ENCODE peak calls at places on chromosome 16, in four cellular contexts. One of them, this sample, is unnamed.

GRCh38 chr16:70708381-70709253 is 22.8 kb upstream of the MTSS2 start:
- DNase-seq in esophagus squamous epithelium: no peak
- DNase-seq in effector memory CD4-positive, alpha-beta T cell: no peak
- DNase-seq in stimulated activated CD8-positive, alpha-beta memory T cell treated with anti-CD3 and anti-CD28 coated beads, Interleukin-4, amount 100 ng/mL, for 1 hour: no peak
- DNase-seq in this sample: no peak

GRCh38 chr16:12062343-12063003 is 85.9 kb downstream of the SNX29 start:
- DNase-seq in effector memory CD4-positive, alpha-beta T cell: no peak
- DNase-seq in esophagus squamous epithelium: peak
- DNase-seq in stimulated activated CD8-positive, alpha-beta memory T cell treated with anti-CD3 and anti-CD28 coated beads, Interleukin-4, amount 100 ng/mL, for 1 hour: no peak
- DNase-seq in this sample: peak

GRCh38 chr16:83813818-83814653 is 6.3 kb downstream of the HSBP1 start:
- DNase-seq in effector memory CD4-positive, alpha-beta T cell: no peak
- DNase-seq in esophagus squamous epithelium: no peak
- DNase-seq in stimulated activated CD8-positive, alpha-beta memory T cell treated with anti-CD3 and anti-CD28 coated beads, Interleukin-4, amount 100 ng/mL, for 1 hour: no peak
- DNase-seq in this sample: peak

GRCh38 chr16:31131841-31132271 is 3.7 kb downstream of the PRSS8 start:
- DNase-seq in stimulated activated CD8-positive, alpha-beta memory T cell treated with anti-CD3 and anti-CD28 coated beads, Interleukin-4, amount 100 ng/mL, for 1 hour: no peak
- DNase-seq in effector memory CD4-positive, alpha-beta T cell: no peak
- DNase-seq in esophagus squamous epithelium: no peak
- DNase-seq in this sample: no peak

GRCh38 chr16:1034230-1035065 is 38.1 kb upstream of the SSTR5 start:
- DNase-seq in effector memory CD4-positive, alpha-beta T cell: no peak
- DNase-seq in esophagus squamous epithelium: no peak
- DNase-seq in stimulated activated CD8-positive, alpha-beta memory T cell treated with anti-CD3 and anti-CD28 coated beads, Interleukin-4, amount 100 ng/mL, for 1 hour: no peak
- DNase-seq in this sample: no peak

GRCh38 chr16:88747588-88748301 is 37.3 kb downstream of the PIEZO1 start:
- DNase-seq in stimulated activated CD8-positive, alpha-beta memory T cell treated with anti-CD3 and anti-CD28 coated beads, Interleukin-4, amount 100 ng/mL, for 1 hour: no peak
- DNase-seq in esophagus squamous epithelium: no peak
- DNase-seq in effector memory CD4-positive, alpha-beta T cell: no peak
- DNase-seq in this sample: peak

GRCh38 chr16:57616241-57616640 is 12.2 kb upstream of the ADGRG1 start:
- DNase-seq in esophagus squamous epithelium: no peak
- DNase-seq in effector memory CD4-positive, alpha-beta T cell: no peak
- DNase-seq in stimulated activated CD8-positive, alpha-beta memory T cell treated with anti-CD3 and anti-CD28 coated beads, Interleukin-4, amount 100 ng/mL, for 1 hour: no peak
- DNase-seq in this sample: no peak

GRCh38 chr16:89150981-89151380 is 20.6 kb upstream of the CDH15 start:
- DNase-seq in effector memory CD4-positive, alpha-beta T cell: no peak
- DNase-seq in esophagus squamous epithelium: no peak
- DNase-seq in stimulated activated CD8-positive, alpha-beta memory T cell treated with anti-CD3 and anti-CD28 coated beads, Interleukin-4, amount 100 ng/mL, for 1 hour: no peak
- DNase-seq in this sample: no peak

GRCh38 chr16:15907863-15908478 is 19.6 kb upstream of the CEP20 start:
- DNase-seq in stimulated activated CD8-positive, alpha-beta memory T cell treated with anti-CD3 and anti-CD28 coated beads, Interleukin-4, amount 100 ng/mL, for 1 hour: no peak
- DNase-seq in esophagus squamous epithelium: no peak
- DNase-seq in effector memory CD4-positive, alpha-beta T cell: no peak
- DNase-seq in this sample: peak

GRCh38 chr16:74296120-74296464 is 522 bp upstream of the PSMD7 start:
- DNase-seq in effector memory CD4-positive, alpha-beta T cell: no peak
- DNase-seq in stimulated activated CD8-positive, alpha-beta memory T cell treated with anti-CD3 and anti-CD28 coated beads, Interleukin-4, amount 100 ng/mL, for 1 hour: no peak
- DNase-seq in esophagus squamous epithelium: no peak
- DNase-seq in this sample: no peak

GRCh38 chr16:81445926-81446317 is 1.3 kb downstream of the CMIP start:
- DNase-seq in stimulated activated CD8-positive, alpha-beta memory T cell treated with anti-CD3 and anti-CD28 coated beads, Interleukin-4, amount 100 ng/mL, for 1 hour: no peak
- DNase-seq in esophagus squamous epithelium: no peak
- DNase-seq in effector memory CD4-positive, alpha-beta T cell: no peak
- DNase-seq in this sample: no peak

GRCh38 chr16:11507991-11508390 is 78.7 kb downstream of the LITAF start:
- DNase-seq in stimulated activated CD8-positive, alpha-beta memory T cell treated with anti-CD3 and anti-CD28 coated beads, Interleukin-4, amount 100 ng/mL, for 1 hour: no peak
- DNase-seq in effector memory CD4-positive, alpha-beta T cell: no peak
- DNase-seq in esophagus squamous epithelium: no peak
- DNase-seq in this sample: no peak

GRCh38 chr16:74607967-74608356 is 1.0 kb upstream of the GLG1 start:
- DNase-seq in stimulated activated CD8-positive, alpha-beta memory T cell treated with anti-CD3 and anti-CD28 coated beads, Interleukin-4, amount 100 ng/mL, for 1 hour: no peak
- DNase-seq in effector memory CD4-positive, alpha-beta T cell: no peak
- DNase-seq in esophagus squamous epithelium: no peak
- DNase-seq in this sample: no peak

GRCh38 chr16:17556276-17557052 is 85.7 kb upstream of the XYLT1 start:
- DNase-seq in esophagus squamous epithelium: no peak
- DNase-seq in effector memory CD4-positive, alpha-beta T cell: no peak
- DNase-seq in stimulated activated CD8-positive, alpha-beta memory T cell treated with anti-CD3 and anti-CD28 coated beads, Interleukin-4, amount 100 ng/mL, for 1 hour: no peak
- DNase-seq in this sample: peak

GRCh38 chr16:55577888-55578287 is 11.4 kb downstream of the CAPNS2 start:
- DNase-seq in esophagus squamous epithelium: no peak
- DNase-seq in stimulated activated CD8-positive, alpha-beta memory T cell treated with anti-CD3 and anti-CD28 coated beads, Interleukin-4, amount 100 ng/mL, for 1 hour: no peak
- DNase-seq in effector memory CD4-positive, alpha-beta T cell: no peak
- DNase-seq in this sample: no peak

GRCh38 chr16:22008215-22009142 is 568 bp downstream of the MOSMO start:
- DNase-seq in effector memory CD4-positive, alpha-beta T cell: no peak
- DNase-seq in esophagus squamous epithelium: no peak
- DNase-seq in stimulated activated CD8-positive, alpha-beta memory T cell treated with anti-CD3 and anti-CD28 coated beads, Interleukin-4, amount 100 ng/mL, for 1 hour: no peak
- DNase-seq in this sample: no peak

GRCh38 chr16:27421961-27422740 is 20.2 kb downstream of the IL21R start:
- DNase-seq in effector memory CD4-positive, alpha-beta T cell: no peak
- DNase-seq in stimulated activated CD8-positive, alpha-beta memory T cell treated with anti-CD3 and anti-CD28 coated beads, Interleukin-4, amount 100 ng/mL, for 1 hour: no peak
- DNase-seq in esophagus squamous epithelium: no peak
- DNase-seq in this sample: no peak

GRCh38 chr16:89140401-89140800 is 31.1 kb upstream of the CDH15 start:
- DNase-seq in stimulated activated CD8-positive, alpha-beta memory T cell treated with anti-CD3 and anti-CD28 coated beads, Interleukin-4, amount 100 ng/mL, for 1 hour: no peak
- DNase-seq in effector memory CD4-positive, alpha-beta T cell: no peak
- DNase-seq in esophagus squamous epithelium: no peak
- DNase-seq in this sample: no peak

GRCh38 chr16:81758376-81758775 is 20.7 kb upstream of the PLCG2 start:
- DNase-seq in effector memory CD4-positive, alpha-beta T cell: no peak
- DNase-seq in stimulated activated CD8-positive, alpha-beta memory T cell treated with anti-CD3 and anti-CD28 coated beads, Interleukin-4, amount 100 ng/mL, for 1 hour: no peak
- DNase-seq in esophagus squamous epithelium: no peak
- DNase-seq in this sample: peak

GRCh38 chr16:4505356-4506153 is 29.4 kb downstream of the HMOX2 start:
- DNase-seq in stimulated activated CD8-positive, alpha-beta memory T cell treated with anti-CD3 and anti-CD28 coated beads, Interleukin-4, amount 100 ng/mL, for 1 hour: peak
- DNase-seq in effector memory CD4-positive, alpha-beta T cell: peak
- DNase-seq in esophagus squamous epithelium: no peak
- DNase-seq in this sample: no peak

GRCh38 chr16:87970206-87970605 is 19.0 kb downstream of the BANP start:
- DNase-seq in esophagus squamous epithelium: no peak
- DNase-seq in effector memory CD4-positive, alpha-beta T cell: no peak
- DNase-seq in stimulated activated CD8-positive, alpha-beta memory T cell treated with anti-CD3 and anti-CD28 coated beads, Interleukin-4, amount 100 ng/mL, for 1 hour: no peak
- DNase-seq in this sample: no peak

GRCh38 chr16:80250376-80250775 is 290.4 kb upstream of the DYNLRB2 start:
- DNase-seq in effector memory CD4-positive, alpha-beta T cell: no peak
- DNase-seq in stimulated activated CD8-positive, alpha-beta memory T cell treated with anti-CD3 and anti-CD28 coated beads, Interleukin-4, amount 100 ng/mL, for 1 hour: no peak
- DNase-seq in esophagus squamous epithelium: no peak
- DNase-seq in this sample: no peak

GRCh38 chr16:67648764-67649407 is 3.9 kb downstream of the CARMIL2 start:
- DNase-seq in stimulated activated CD8-positive, alpha-beta memory T cell treated with anti-CD3 and anti-CD28 coated beads, Interleukin-4, amount 100 ng/mL, for 1 hour: no peak
- DNase-seq in effector memory CD4-positive, alpha-beta T cell: no peak
- DNase-seq in esophagus squamous epithelium: no peak
- DNase-seq in this sample: no peak

GRCh38 chr16:54059319-54059718 is 227.3 kb downstream of the IRX3 start:
- DNase-seq in effector memory CD4-positive, alpha-beta T cell: no peak
- DNase-seq in esophagus squamous epithelium: no peak
- DNase-seq in stimulated activated CD8-positive, alpha-beta memory T cell treated with anti-CD3 and anti-CD28 coated beads, Interleukin-4, amount 100 ng/mL, for 1 hour: no peak
- DNase-seq in this sample: no peak

GRCh38 chr16:26885674-26886073 is 181.1 kb upstream of the C16orf82 start:
- DNase-seq in effector memory CD4-positive, alpha-beta T cell: no peak
- DNase-seq in stimulated activated CD8-positive, alpha-beta memory T cell treated with anti-CD3 and anti-CD28 coated beads, Interleukin-4, amount 100 ng/mL, for 1 hour: no peak
- DNase-seq in esophagus squamous epithelium: no peak
- DNase-seq in this sample: no peak

GRCh38 chr16:66647866-66648265 is 43.4 kb downstream of the CMTM3 start:
- DNase-seq in stimulated activated CD8-positive, alpha-beta memory T cell treated with anti-CD3 and anti-CD28 coated beads, Interleukin-4, amount 100 ng/mL, for 1 hour: no peak
- DNase-seq in effector memory CD4-positive, alpha-beta T cell: no peak
- DNase-seq in esophagus squamous epithelium: no peak
- DNase-seq in this sample: no peak

GRCh38 chr16:18948372-18949020 is 22.3 kb upstream of the SMG1 start:
- DNase-seq in esophagus squamous epithelium: no peak
- DNase-seq in effector memory CD4-positive, alpha-beta T cell: no peak
- DNase-seq in stimulated activated CD8-positive, alpha-beta memory T cell treated with anti-CD3 and anti-CD28 coated beads, Interleukin-4, amount 100 ng/mL, for 1 hour: no peak
- DNase-seq in this sample: no peak

GRCh38 chr16:51731160-51731559 is 580.1 kb upstream of the SALL1 start:
- DNase-seq in esophagus squamous epithelium: no peak
- DNase-seq in effector memory CD4-positive, alpha-beta T cell: no peak
- DNase-seq in stimulated activated CD8-positive, alpha-beta memory T cell treated with anti-CD3 and anti-CD28 coated beads, Interleukin-4, amount 100 ng/mL, for 1 hour: no peak
- DNase-seq in this sample: no peak

GRCh38 chr16:84062734-84063640 is 20.4 kb upstream of the SLC38A8 start:
- DNase-seq in esophagus squamous epithelium: no peak
- DNase-seq in stimulated activated CD8-positive, alpha-beta memory T cell treated with anti-CD3 and anti-CD28 coated beads, Interleukin-4, amount 100 ng/mL, for 1 hour: peak
- DNase-seq in effector memory CD4-positive, alpha-beta T cell: peak
- DNase-seq in this sample: peak

GRCh38 chr16:50263940-50264929 is 2.1 kb upstream of the ADCY7 start:
- DNase-seq in esophagus squamous epithelium: no peak
- DNase-seq in effector memory CD4-positive, alpha-beta T cell: no peak
- DNase-seq in stimulated activated CD8-positive, alpha-beta memory T cell treated with anti-CD3 and anti-CD28 coated beads, Interleukin-4, amount 100 ng/mL, for 1 hour: no peak
- DNase-seq in this sample: peak

GRCh38 chr16:87621976-87622713 is 19.8 kb downstream of the JPH3 start:
- DNase-seq in effector memory CD4-positive, alpha-beta T cell: no peak
- DNase-seq in stimulated activated CD8-positive, alpha-beta memory T cell treated with anti-CD3 and anti-CD28 coated beads, Interleukin-4, amount 100 ng/mL, for 1 hour: no peak
- DNase-seq in esophagus squamous epithelium: no peak
- DNase-seq in this sample: no peak

This sample was measured in fibroblast of pulmonary artery.